ENCODE peak calls at places on chromosomes 11 and 22, in six cellular contexts. J, N, U, Y, L and B are unnamed samples.
A peak's percentile ranks its signal among the peaks of the same experiment; 100 is the strongest.

GRCh38 chr11:96396637-96397036 is 6.8 kb downstream of the JRKL start:
- DNase-seq in J (no peak), N (no peak), U (no peak), Y (peak; percentile 30), L (no peak), B (no peak)

GRCh38 chr11:6812391-6813005 is 13.0 kb upstream of the OR6A2 start:
- DNase-seq in J (no peak), N (peak; percentile 34), U (peak; percentile 50), Y (peak; percentile 61), L (no peak), B (no peak)

GRCh38 chr22:17235149-17235655 is 16.0 kb upstream of the ADA2 start:
- DNase-seq in J (no peak), N (no peak), U (no peak), Y (no peak), L (no peak), B (no peak)

GRCh38 chr11:3773180-3773579 is 24.2 kb downstream of the NUP98 start:
- DNase-seq in J (no peak), N (no peak), U (no peak), Y (no peak), L (no peak), B (no peak)

GRCh38 chr22:43847376-43848289 is 14.7 kb downstream of the SULT4A1 start:
- DNase-seq in J (peak; percentile 42), N (no peak), U (no peak), Y (no peak), L (peak; percentile 4), B (no peak)

GRCh38 chr11:65375012-65375411 is 7.4 kb downstream of the SLC25A45 start:
- DNase-seq in J (no peak), N (no peak), U (peak; percentile 44), Y (peak; percentile 67), L (no peak), B (no peak)

GRCh38 chr11:86440843-86441242 is 66.2 kb downstream of the CCDC81 start:
- DNase-seq in J (no peak), N (no peak), U (no peak), Y (no peak), L (no peak), B (no peak)

GRCh38 chr11:22338465-22338810 is 257 bp downstream of the SLC17A6 start:
- DNase-seq in J (no peak), N (no peak), U (no peak), Y (no peak), L (no peak), B (no peak)

GRCh38 chr11:73078631-73079030 is 63.5 kb downstream of the FCHSD2 start:
- DNase-seq in J (no peak), N (no peak), U (no peak), Y (no peak), L (no peak), B (no peak)

GRCh38 chr11:118892515-118892914 is 8.8 kb downstream of the CXCR5 start:
- DNase-seq in J (no peak), N (no peak), U (no peak), Y (no peak), L (peak; percentile 63), B (no peak)

GRCh38 chr11:11468919-11469318 is 115.9 kb upstream of the CSNK2A3 start:
- DNase-seq in J (no peak), N (peak; percentile 62), U (no peak), Y (no peak), L (no peak), B (no peak)

GRCh38 chr11:68841718-68842426 is at the start of gene CPT1A:
- DNase-seq in J (peak; percentile 88), N (peak; percentile 66), U (no peak), Y (peak; percentile 79), L (peak; percentile 86), B (no peak)

GRCh38 chr11:128733440-128734115 is 39.7 kb downstream of the FLI1 start:
- DNase-seq in J (no peak), N (peak; percentile 66), U (no peak), Y (peak; percentile 15), L (no peak), B (no peak)

GRCh38 chr22:50705851-50706351 is 32.1 kb upstream of the ACR start:
- DNase-seq in J (no peak), N (no peak), U (no peak), Y (no peak), L (peak; percentile 21), B (no peak)

GRCh38 chr11:64138413-64138812 is 27.5 kb downstream of the MACROD1 start:
- DNase-seq in J (no peak), N (no peak), U (no peak), Y (no peak), L (no peak), B (no peak)

GRCh38 chr11:114082767-114083181 is 23.3 kb downstream of the ZBTB16 start:
- DNase-seq in J (no peak), N (no peak), U (no peak), Y (no peak), L (peak; percentile 61), B (no peak)

GRCh38 chr11:126163074-126163700 is 48.3 kb downstream of the RPUSD4 start:
- DNase-seq in J (peak; percentile 67), N (peak; percentile 96), U (peak; percentile 52), Y (peak; percentile 71), L (no peak), B (peak; percentile 64)

GRCh38 chr11:117188620-117189081 is 10.1 kb downstream of the SIDT2 start:
- DNase-seq in J (peak; percentile 61), N (no peak), U (no peak), Y (no peak), L (no peak), B (no peak)

DNA sequence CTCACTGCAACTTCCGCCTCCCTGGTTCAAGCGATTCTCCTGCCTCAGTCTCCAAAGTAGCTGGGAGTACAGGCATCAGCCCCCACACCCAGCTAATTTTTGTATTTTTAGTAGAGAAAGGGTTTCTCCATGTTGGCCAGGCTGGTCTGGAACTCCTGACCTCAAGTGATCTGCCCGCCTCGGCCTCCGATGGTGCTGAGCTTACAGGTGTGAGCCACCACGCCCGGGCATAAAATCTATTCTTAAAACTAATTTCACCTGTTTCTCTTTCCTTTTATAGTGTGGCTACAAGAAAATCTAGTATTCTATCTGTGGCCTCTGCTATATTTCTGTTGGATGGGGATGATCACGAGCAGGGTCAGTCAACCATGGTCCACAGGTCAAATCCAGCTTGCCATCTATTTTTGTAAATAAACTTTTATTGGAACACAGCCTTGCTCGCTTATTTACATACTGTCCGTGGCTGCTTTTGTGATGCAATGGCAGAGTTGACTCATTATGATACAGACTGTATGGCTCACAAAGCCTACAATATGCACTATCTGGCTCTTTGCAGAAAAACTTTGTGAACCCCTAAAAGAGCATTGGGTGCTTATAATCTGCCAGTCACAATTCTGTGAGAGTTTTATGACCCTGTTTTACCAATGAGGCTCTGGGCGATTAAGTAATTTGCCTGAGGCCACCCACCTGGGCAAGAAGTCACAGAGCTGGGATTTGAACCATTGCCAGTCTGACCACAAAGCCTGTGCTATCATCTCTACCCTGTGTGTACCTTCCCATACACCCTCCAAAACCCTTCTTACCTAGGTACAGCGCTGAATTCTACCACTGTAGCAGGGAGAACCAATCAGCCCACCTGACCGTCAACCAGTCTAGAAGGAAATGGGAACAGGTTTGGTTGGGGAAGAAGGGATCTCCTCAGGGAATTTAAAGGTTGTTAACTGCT is 28.3 kb downstream of the SLC1A2 start:
- DNase-seq in J (no peak), N (peak; percentile 89), U (peak; percentile 92), Y (peak; percentile 88), L (peak; percentile 28), B (no peak)
- H3K4me3 ChIP-seq in J (no peak overlapping the region), N (no peak overlapping the region), U (no peak overlapping the region), Y (no peak overlapping the region), L (no peak overlapping the region), B (no peak overlapping the region)

GRCh38 chr22:38153821-38154562 is 27.6 kb downstream of the PLA2G6 start:
- DNase-seq in J (no peak), N (no peak), U (no peak), Y (no peak), L (no peak), B (no peak)
- TF ChIP-seq CTCF in J (no peak), N (peak; percentile 14), U (no peak), Y (no peak), L (no peak), B (no peak)

DNA sequence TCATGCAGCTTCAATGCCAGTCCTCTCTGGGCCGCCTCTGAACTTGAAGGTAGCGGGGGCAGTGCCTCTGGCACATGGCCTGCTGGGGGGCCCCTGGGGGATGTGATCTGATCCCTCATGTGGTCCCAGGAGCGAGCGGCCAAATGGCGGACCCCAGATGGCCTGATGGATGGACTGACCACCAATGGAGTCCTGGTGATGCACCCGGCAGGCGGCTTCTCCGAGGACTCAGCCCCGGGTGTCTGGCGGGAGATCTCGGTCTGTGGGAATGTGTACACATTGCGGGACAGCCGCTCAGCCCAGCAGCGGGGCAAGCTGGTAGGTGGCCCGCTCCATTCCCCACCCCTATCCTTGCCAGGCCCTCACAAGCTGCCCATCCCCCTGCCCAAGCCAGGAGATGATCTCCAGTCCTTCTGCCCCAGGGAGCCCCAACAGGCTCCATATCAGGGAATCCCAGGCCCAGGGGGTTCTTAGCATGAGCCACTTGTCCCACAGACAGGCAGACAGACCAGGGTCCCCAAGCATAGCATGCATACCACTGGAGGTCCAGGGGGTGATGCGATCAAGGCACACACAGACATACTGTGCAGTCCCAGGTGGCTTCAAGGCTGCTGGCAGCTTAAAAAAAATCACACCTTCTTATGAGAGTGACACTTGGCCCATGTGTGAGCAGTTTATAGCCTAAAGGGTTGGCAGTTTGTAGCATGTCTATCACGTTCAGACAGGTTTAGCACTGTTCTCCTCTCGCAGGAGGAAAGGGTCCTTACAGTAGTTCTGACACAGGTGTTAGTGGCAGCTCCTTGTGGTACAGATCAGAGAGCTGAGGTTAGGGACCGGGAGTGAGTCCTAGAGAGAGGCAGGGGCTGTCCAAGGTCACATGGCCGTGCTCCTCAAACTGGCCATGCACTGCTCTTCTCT is 6.4 kb upstream of the DPP3 start:
- DNase-seq in J (no peak), N (no peak), U (peak; percentile 70), Y (peak; percentile 78), L (no peak), B (no peak)
- H3K4me3 ChIP-seq in J (no peak overlapping the region), N (no peak overlapping the region), U (no peak overlapping the region), Y (no peak overlapping the region), L (no peak overlapping the region), B (no peak overlapping the region)

GRCh38 chr11:45318516-45318915 is 32.4 kb upstream of the SYT13 start:
- DNase-seq in J (no peak), N (no peak), U (no peak), Y (no peak), L (no peak), B (no peak)

GRCh38 chr11:45320366-45320765 is 34.2 kb upstream of the SYT13 start:
- DNase-seq in J (no peak), N (no peak), U (no peak), Y (no peak), L (no peak), B (no peak)

GRCh38 chr11:45319077-45319476 is 32.9 kb upstream of the SYT13 start:
- DNase-seq in J (no peak), N (no peak), U (peak; percentile 43), Y (peak; percentile 22), L (no peak), B (no peak)

GRCh38 chr11:45313211-45313865 is 27.2 kb upstream of the SYT13 start:
- DNase-seq in J (no peak), N (no peak), U (no peak), Y (no peak), L (no peak), B (no peak)

DNA sequence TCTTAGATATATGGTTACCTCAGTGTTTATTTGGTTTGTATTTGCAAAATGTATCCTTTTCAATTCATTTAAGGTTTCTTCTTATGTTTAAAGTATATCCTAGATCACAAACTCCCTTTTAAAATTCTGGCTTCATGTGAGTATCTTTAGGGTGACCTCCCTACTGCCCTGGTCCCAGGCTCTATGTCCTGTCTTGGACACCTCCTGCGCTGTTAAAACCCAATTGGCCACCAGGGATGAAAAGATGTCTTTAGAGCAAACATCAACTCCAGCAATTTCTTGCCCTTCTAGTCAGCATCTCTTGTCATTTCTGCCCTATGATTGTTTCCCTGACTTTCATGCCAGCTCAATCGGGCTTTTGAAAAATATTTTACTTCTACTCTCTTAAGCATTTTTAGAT is 28.8 kb upstream of the SYT13 start:
- DNase-seq in J (no peak), N (no peak), U (no peak), Y (no peak), L (no peak), B (no peak)
- TF ChIP-seq CTCF in J (no peak), N (no peak), U (no peak), Y (no peak), L (no peak), B (no peak)